ENCODE peak calls at places on chromosomes 13 and 19, in six cellular contexts. E is HepG2, A is H1, R is GM12892, P is K562, L is SK-N-SH. G is an unnamed sample.
A peak's percentile ranks its signal among the peaks of the same experiment; 100 is the strongest.

GRCh38 chr13:37023871-37024270 is 23.3 kb downstream of the EXOSC8 start:
- DNase-seq in E (no peak), A (no peak), R (no peak), P (no peak), L (no peak), G (no peak)

GRCh38 chr13:114071991-114072390 is 60.4 kb downstream of the RASA3 start:
- DNase-seq in E (no peak), A (no peak), R (no peak), P (no peak), L (no peak), G (no peak)

GRCh38 chr19:28898279-28898678 is 314.7 kb downstream of the UQCRFS1 start:
- DNase-seq in E (no peak), A (no peak), R (no peak), P (no peak), L (no peak), G (no peak)

GRCh38 chr19:37979547-37980082 is 72.6 kb downstream of the SIPA1L3 start:
- DNase-seq in E (peak; percentile 60), A (no peak), R (no peak), P (no peak), L (peak; percentile 28), G (no peak)

GRCh38 chr13:113034451-113035208 is 65.6 kb downstream of the MCF2L start:
- DNase-seq in E (peak; percentile 52), A (peak; percentile 72), R (no peak), P (peak; percentile 44), L (peak; percentile 57), G (no peak)

GRCh38 chr19:47549341-47549768 is 23.6 kb downstream of the ZNF541 start:
- DNase-seq in E (no peak), A (no peak), R (no peak), P (no peak), L (no peak), G (no peak)

GRCh38 chr13:92187378-92187989 is 789.1 kb downstream of the GPC5 start:
- DNase-seq in E (peak; percentile 24), A (no peak), R (no peak), P (peak; percentile 14), L (peak; percentile 64), G (peak; percentile 15)

GRCh38 chr13:72530471-72530870 is 197.0 kb downstream of the MZT1 start:
- DNase-seq in E (no peak), A (no peak), R (no peak), P (no peak), L (no peak), G (no peak)

GRCh38 chr13:24218977-24219376 is 58.5 kb downstream of the SPATA13 start:
- DNase-seq in E (no peak), A (no peak), R (no peak), P (no peak), L (no peak), G (no peak)

GRCh38 chr19:13629687-13630357 is 123.5 kb upstream of the CACNA1A start:
- DNase-seq in E (no peak), A (no peak), R (no peak), P (no peak), L (no peak), G (no peak)

GRCh38 chr19:28705008-28705407 is 507.9 kb downstream of the UQCRFS1 start:
- DNase-seq in E (peak; percentile 21), A (no peak), R (no peak), P (peak; percentile 19), L (no peak), G (no peak)

GRCh38 chr19:10514211-10515145 is 2.8 kb downstream of the S1PR5 start:
- DNase-seq in E (no peak), A (peak; percentile 48), R (no peak), P (no peak), L (peak; percentile 74), G (no peak)
- TF ChIP-seq TAF1 in E (no peak), A (peak; percentile 8), R (no peak), P (no peak), L (no peak), G (no peak)

GRCh38 chr13:110391273-110391672 is 84.2 kb downstream of the COL4A2 start:
- DNase-seq in E (no peak), A (no peak), R (no peak), P (no peak), L (no peak), G (no peak)
- TF ChIP-seq TAF1 in E (no peak), A (no peak), R (no peak), P (no peak), L (no peak), G (no peak)

GRCh38 chr19:18536475-18536874 is 6.9 kb downstream of the FKBP8 start:
- DNase-seq in E (no peak), A (no peak), R (no peak), P (no peak), L (no peak), G (no peak)
- TF ChIP-seq TAF1 in E (no peak), A (no peak), R (no peak), P (no peak), L (no peak), G (no peak)

GRCh38 chr19:57103573-57104277 is 16.1 kb upstream of the USP29 start:
- DNase-seq in E (peak; percentile 47), A (peak; percentile 56), R (no peak), P (peak; percentile 54), L (peak; percentile 79), G (peak; percentile 49)

GRCh38 chr19:57096640-57097361 is 23.0 kb upstream of the USP29 start:
- DNase-seq in E (peak; percentile 75), A (no peak), R (no peak), P (no peak), L (no peak), G (no peak)

GRCh38 chr19:57099199-57099661 is 20.6 kb upstream of the USP29 start:
- DNase-seq in E (peak; percentile 49), A (peak; percentile 94), R (no peak), P (peak; percentile 66), L (peak; percentile 87), G (peak; percentile 59)
- TF ChIP-seq TAF1 in E (no peak), A (no peak), R (no peak), P (no peak), L (no peak), G (no peak)

GRCh38 chr19:39308531-39309304 is 11.9 kb downstream of the LRFN1 start:
- DNase-seq in E (no peak), A (peak; percentile 85), R (no peak), P (peak; percentile 82), L (peak; percentile 58), G (no peak)

GRCh38 chr19:39307233-39307821 is 11.1 kb downstream of the IFNL1 start:
- DNase-seq in E (no peak), A (peak; percentile 89), R (no peak), P (peak; percentile 58), L (no peak), G (no peak)

GRCh38 chr19:39307822-39308530 is 11.8 kb downstream of the IFNL1 start:
- DNase-seq in E (no peak), A (peak; percentile 76), R (no peak), P (no peak), L (no peak), G (no peak)

GRCh38 chr19:39314016-39314728 is 6.5 kb downstream of the LRFN1 start:
- DNase-seq in E (no peak), A (no peak), R (no peak), P (no peak), L (no peak), G (no peak)

GRCh38 chr19:39310558-39311311 is 9.9 kb downstream of the LRFN1 start:
- DNase-seq in E (no peak), A (no peak), R (no peak), P (peak; percentile 90), L (no peak), G (no peak)
- TF ChIP-seq TAF1 in E (no peak), A (no peak), R (no peak), P (peak; percentile 37), L (no peak), G (no peak)